ENCODE peak calls at places on chromosomes 13 and 19, in six cellular contexts. V is esophagus muscularis mucosa, J is hepatocyte, B is ascending aorta, P is suprapubic skin, M is mucosa of descending colon. I is an unnamed sample.

GRCh38 chr13:39599842-39600241 is 3.2 kb downstream of the LHFPL6 start:
- DNase-seq in V (no peak), M (no peak), B (no peak), P (no peak), J (no peak), I (no peak)

GRCh38 chr13:100156786-100157185 is 67.9 kb downstream of the PCCA start:
- DNase-seq in P (no peak), B (no peak), M (no peak), J (no peak), V (no peak), I (no peak)

GRCh38 chr13:60617863-60618733 is 221.1 kb downstream of the TDRD3 start:
- DNase-seq in M (peak; percentile 16), J (peak; percentile 19), B (no peak), V (no peak), P (no peak), I (no peak)

GRCh38 chr13:31035162-31035951 is 102.9 kb downstream of the TEX26 start:
- DNase-seq in B (no peak), V (no peak), M (peak; percentile 17), J (no peak), P (no peak), I (no peak)

GRCh38 chr19:21610341-21610740 is 104.9 kb downstream of the ZNF429 start:
- DNase-seq in V (no peak), B (no peak), J (no peak), P (no peak), M (no peak), I (no peak)

GRCh38 chr19:9565900-9566705 is 18.2 kb downstream of the ZNF121 start:
- DNase-seq in M (no peak), P (no peak), V (no peak), B (no peak), J (no peak), I (no peak)

GRCh38 chr19:47518139-47518538 is 3.3 kb upstream of the NAPA start:
- DNase-seq in M (no peak), J (no peak), P (no peak), V (no peak), B (no peak), I (no peak)

GRCh38 chr13:51276684-51277083 is 54.5 kb downstream of the FAM124A start:
- DNase-seq in V (no peak), B (no peak), P (no peak), J (peak; percentile 38), M (peak; percentile 64), I (no peak)

GRCh38 chr13:28805193-28805819 is 14.8 kb upstream of the MTUS2 start:
- DNase-seq in M (no peak), V (no peak), J (peak; percentile 26), B (no peak), P (no peak), I (no peak)

GRCh38 chr13:100547805-100548204 is 40.8 kb downstream of the GGACT start:
- DNase-seq in J (peak; percentile 36), V (no peak), M (no peak), P (no peak), B (no peak), I (peak; percentile 32)

GRCh38 chr19:6373813-6374108 is 1.2 kb downstream of the ALKBH7 start:
- DNase-seq in M (no peak), J (no peak), P (no peak), B (no peak), V (peak; percentile 92), I (no peak)

GRCh38 chr13:48533986-48534600 is 1.2 kb upstream of the RCBTB2 start:
- DNase-seq in B (no peak), V (no peak), P (no peak), J (no peak), M (no peak), I (no peak)

GRCh38 chr19:2616741-2617392 is 85.6 kb downstream of the GNG7 start:
- DNase-seq in B (no peak), V (no peak), M (no peak), J (no peak), P (no peak), I (no peak)

GRCh38 chr19:14434157-14434501 is 1.0 kb downstream of the PKN1 start:
- DNase-seq in J (no peak), B (no peak), V (no peak), P (no peak), M (no peak), I (no peak)

GRCh38 chr19:44889830-44890365 is 1.2 kb upstream of the TOMM40 start:
- DNase-seq in P (no peak), V (no peak), M (peak; percentile 42), J (no peak), B (no peak), I (no peak)

GRCh38 chr13:70310720-70311119 is 202.5 kb upstream of the KLHL1 start:
- DNase-seq in B (no peak), M (peak; percentile 71), J (peak; percentile 68), V (no peak), P (no peak), I (no peak)

GRCh38 chr13:100203696-100204367 is 114.9 kb downstream of the PCCA start:
- DNase-seq in V (no peak), B (no peak), M (no peak), J (no peak), P (no peak), I (no peak)

GRCh38 chr19:7590256-7590655 is 5.4 kb upstream of the CAMSAP3 start:
- DNase-seq in V (no peak), J (no peak), P (no peak), M (peak; percentile 64), B (no peak), I (no peak)

GRCh38 chr13:33934936-33935510 is 117.1 kb downstream of the RFC3 start:
- DNase-seq in P (no peak), V (no peak), M (no peak), J (no peak), B (no peak), I (no peak)

GRCh38 chr19:7868326-7868670 is 5.9 kb downstream of the PRR36 start:
- DNase-seq in V (no peak), P (no peak), M (peak; percentile 41), B (no peak), J (no peak), I (no peak)

GRCh38 chr19:44848036-44848804 is 2.1 kb downstream of the NECTIN2 start:
- DNase-seq in V (no peak), B (no peak), J (peak; percentile 60), P (peak; percentile 73), M (peak; percentile 30), I (no peak)

GRCh38 chr13:78102121-78102677 is 183.6 kb upstream of the EDNRB start:
- DNase-seq in M (peak; percentile 15), B (no peak), J (no peak), V (no peak), P (no peak), I (peak; percentile 8)

GRCh38 chr19:44344255-44344654 is 12.2 kb downstream of the ZNF112 start:
- DNase-seq in M (no peak), V (no peak), P (no peak), J (no peak), B (no peak), I (no peak)

GRCh38 chr19:35026418-35026817 is 3.9 kb upstream of the SCN1B start:
- DNase-seq in B (no peak), J (no peak), P (no peak), V (no peak), M (no peak), I (no peak)

GRCh38 chr19:35027009-35027408 is 3.3 kb upstream of the SCN1B start:
- DNase-seq in B (no peak), M (no peak), P (no peak), V (no peak), J (no peak), I (no peak)

GRCh38 chr19:35024095-35024494 is 6.2 kb upstream of the SCN1B start:
- DNase-seq in M (no peak), P (no peak), B (no peak), J (no peak), V (no peak), I (no peak)

GRCh38 chr19:35027851-35028599 is 2.2 kb upstream of the SCN1B start:
- DNase-seq in M (no peak), B (no peak), P (no peak), J (no peak), V (no peak), I (no peak)

DNA sequence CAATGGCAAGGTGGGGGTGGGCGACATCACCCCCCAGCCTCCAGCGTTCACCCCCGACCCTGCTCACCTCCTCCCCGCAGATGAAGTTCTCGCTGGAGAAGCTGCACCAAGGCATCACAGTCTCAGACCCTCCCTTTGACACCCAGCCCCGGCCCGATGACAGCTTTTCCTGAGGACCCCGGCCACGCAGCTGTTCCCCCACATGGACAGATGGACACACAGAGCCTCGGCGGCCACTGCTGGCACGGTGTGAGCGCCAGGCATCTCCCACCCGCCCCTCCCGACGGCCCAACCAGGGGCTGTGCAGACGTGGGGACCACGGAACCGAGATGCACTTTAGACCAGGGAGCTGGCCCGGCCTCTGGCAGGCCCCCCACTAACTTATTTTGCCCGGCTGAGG is 4.3 kb upstream of the SCN1B start:
- DNase-seq in V (no peak), B (no peak), J (no peak), M (no peak), P (no peak), I (no peak)
- H3K36me3 ChIP-seq in V (peaks cover 69% of the 10 kb centered on the region), B (peaks cover 55% of the 10 kb centered on the region), J (no peaks in the 10 kb centered on the region), M (no peaks in the 10 kb centered on the region), P (peaks cover 69% of the 10 kb centered on the region), I (peaks cover 30% of the 10 kb centered on the region)

GRCh38 chr13:74032325-74032724 is 101.9 kb downstream of the KLF12 start:
- DNase-seq in V (no peak), J (no peak), M (no peak), P (no peak), B (no peak), I (no peak)
- TF ChIP-seq CTCF in V (no peak), J (no peak), M (no peak), P (no peak), B (no peak), I (no peak)

GRCh38 chr19:42271861-42272534 is 2.9 kb downstream of the CIC start:
- DNase-seq in B (no peak), M (no peak), V (no peak), J (no peak), P (peak; percentile 67), I (no peak)
- H3K4me3 ChIP-seq in B (no peak overlapping the region), M (no peak overlapping the region), V (no peak overlapping the region), J (no peak overlapping the region), P (no peak overlapping the region), I (no peak overlapping the region)

GRCh38 chr19:1122021-1122971 is 18.5 kb downstream of the GPX4 start:
- DNase-seq in M (no peak), P (no peak), V (no peak), B (no peak), J (no peak), I (no peak)

GRCh38 chr19:1122972-1123363 is 19.2 kb downstream of the GPX4 start:
- DNase-seq in V (no peak), B (no peak), P (no peak), J (peak; percentile 75), M (peak; percentile 78), I (no peak)

GRCh38 chr19:1123885-1124677 is 20.3 kb downstream of the GPX4 start:
- DNase-seq in M (no peak), J (no peak), V (no peak), B (no peak), P (no peak), I (no peak)

GRCh38 chr19:1121395-1121794 is 17.6 kb downstream of the GPX4 start:
- DNase-seq in B (no peak), V (no peak), P (no peak), M (no peak), J (no peak), I (no peak)

DNA sequence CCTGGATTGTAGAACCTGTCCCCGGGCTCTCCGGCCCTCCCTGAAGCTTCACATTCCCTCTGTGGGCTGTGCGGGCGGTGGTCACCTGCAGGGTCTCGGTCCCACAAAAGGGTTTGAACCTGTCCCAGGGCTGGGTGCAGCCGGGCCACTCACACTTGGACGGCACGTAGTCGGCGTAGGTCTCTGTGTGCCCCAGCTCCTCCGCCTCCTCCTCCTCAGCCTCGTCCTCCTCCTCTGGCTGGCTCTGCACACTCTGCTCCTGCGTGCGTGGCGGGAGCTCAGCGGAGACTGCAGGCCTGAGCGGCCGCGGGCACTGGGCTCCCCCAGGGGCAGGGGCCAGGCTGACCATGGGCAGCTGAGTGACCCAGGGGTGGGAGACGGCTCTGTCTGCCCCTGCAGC is 19.6 kb downstream of the GPX4 start:
- DNase-seq in M (no peak), V (no peak), J (no peak), B (no peak), P (no peak), I (no peak)
- H3K36me3 ChIP-seq in M (peaks cover 19% of the 10 kb centered on the region), V (peaks cover 94% of the 10 kb centered on the region), J (no peaks in the 10 kb centered on the region), B (peaks cover 79% of the 10 kb centered on the region), P (peaks cover 95% of the 10 kb centered on the region), I (peaks cover 70% of the 10 kb centered on the region)